ENCODE peak calls at places on chromosomes 13 and 19, in nine cellular contexts. U is AG09309; D is stimulated activated CD4-positive, alpha-beta T cell treated with anti-CD3 and anti-CD28 coated beads, Interleukin-2, amount 100 ng/mL, for 48 hours; I is AG08396; R is T-helper 1 cell; Y is neural progenitor cell; B is T-helper 22 cell; K is G401; O is amygdala. T is an unnamed sample.

GRCh38 chr13:73879346-73880020 is 254.7 kb downstream of the KLF12 start:
- DNase-seq in U (no peak), D (no peak), I (no peak), R (no peak), Y (no peak), B (no peak), K (peak; percentile 11), O (no peak), T (no peak)

GRCh38 chr13:112143753-112144615 is 77.0 kb downstream of the SOX1 start:
- DNase-seq in U (no peak), D (no peak), I (no peak), R (no peak), Y (no peak), B (no peak), K (no peak), O (no peak), T (no peak)

GRCh38 chr19:1026189-1027019 is at the start of gene CNN2:
- DNase-seq in U (no peak), D (peak; percentile 65), I (peak; percentile 90), R (peak; percentile 48), Y (peak; percentile 94), B (peak; percentile 56), K (peak; percentile 33), O (no peak), T (peak; percentile 45)

GRCh38 chr13:42758515-42758914 is 22.9 kb upstream of the FAM216B start:
- DNase-seq in U (no peak), D (no peak), I (no peak), R (no peak), Y (no peak), B (no peak), K (no peak), O (no peak), T (no peak)

GRCh38 chr13:26255717-26256277 is 1.9 kb downstream of the CDK8 start:
- DNase-seq in U (no peak), D (no peak), I (no peak), R (no peak), Y (no peak), B (no peak), K (peak; percentile 47), O (no peak), T (no peak)

GRCh38 chr13:21227917-21228316 is 51.5 kb downstream of the MRPL57 start:
- DNase-seq in U (no peak), D (no peak), I (no peak), R (no peak), Y (no peak), B (no peak), K (no peak), O (no peak), T (no peak)

GRCh38 chr13:24511019-24511823 is 1.4 kb downstream of the PARP4 start:
- DNase-seq in U (peak; percentile 61), D (peak; percentile 61), I (peak; percentile 72), R (no peak), Y (peak; percentile 11), B (no peak), K (no peak), O (no peak), T (peak; percentile 17)

GRCh38 chr19:17325881-17326594 is 8.6 kb downstream of the ANO8 start:
- DNase-seq in U (no peak), D (no peak), I (peak; percentile 74), R (no peak), Y (no peak), B (no peak), K (peak; percentile 37), O (peak; percentile 80), T (no peak)

GRCh38 chr13:87674143-87674772 is 3.1 kb downstream of the SLITRK5 start:
- DNase-seq in U (no peak), D (no peak), I (no peak), R (no peak), Y (peak; percentile 57), B (no peak), K (peak; percentile 56), O (no peak), T (no peak)

GRCh38 chr13:66266348-66266747 is 963.8 kb downstream of the PCDH9 start:
- DNase-seq in U (no peak), D (no peak), I (no peak), R (no peak), Y (no peak), B (no peak), K (no peak), O (no peak), T (no peak)

GRCh38 chr13:22130254-22130653 is 459.4 kb downstream of the FGF9 start:
- DNase-seq in U (no peak), D (no peak), I (no peak), R (no peak), Y (no peak), B (no peak), K (no peak), O (no peak), T (no peak)

GRCh38 chr13:24654741-24655140 is 25.5 kb upstream of the ATP12A start:
- DNase-seq in U (peak; percentile 24), D (no peak), I (peak; percentile 46), R (no peak), Y (no peak), B (no peak), K (no peak), O (no peak), T (no peak)

GRCh38 chr13:76397413-76397812 is 488.8 kb downstream of the KCTD12 start:
- DNase-seq in U (no peak), D (no peak), I (no peak), R (no peak), Y (no peak), B (no peak), K (no peak), O (no peak), T (no peak)

GRCh38 chr19:42078538-42079275 is 2.7 kb downstream of the ZNF574 start:
- DNase-seq in U (no peak), D (no peak), I (no peak), R (no peak), Y (no peak), B (no peak), K (no peak), O (no peak), T (no peak)

GRCh38 chr19:21569497-21569870 is 64.1 kb downstream of the ZNF429 start:
- DNase-seq in U (no peak), D (no peak), I (no peak), R (no peak), Y (no peak), B (peak; percentile 38), K (peak; percentile 84), O (no peak), T (peak; percentile 40)

GRCh38 chr13:94239135-94239534 is 240.3 kb downstream of the DCT start:
- DNase-seq in U (peak; percentile 10), D (no peak), I (peak; percentile 35), R (no peak), Y (no peak), B (no peak), K (no peak), O (no peak), T (no peak)

GRCh38 chr19:8611890-8612806 is 1.6 kb upstream of the ADAMTS10 start:
- DNase-seq in U (peak; percentile 56), D (no peak), I (peak; percentile 64), R (no peak), Y (no peak), B (no peak), K (no peak), O (no peak), T (no peak)

GRCh38 chr19:18044825-18045304 is 36.9 kb downstream of the ARRDC2 start:
- DNase-seq in U (peak; percentile 38), D (peak; percentile 83), I (peak; percentile 69), R (peak; percentile 58), Y (peak; percentile 28), B (peak; percentile 57), K (no peak), O (peak; percentile 48), T (peak; percentile 69)

GRCh38 chr13:51534075-51534817 is 50.0 kb upstream of the WDFY2 start:
- DNase-seq in U (no peak), D (no peak), I (no peak), R (no peak), Y (no peak), B (no peak), K (no peak), O (peak; percentile 15), T (peak; percentile 18)

GRCh38 chr19:46861691-46862503 is 1.1 kb downstream of the ARHGAP35 start:
- DNase-seq in U (no peak), D (no peak), I (no peak), R (no peak), Y (peak; percentile 54), B (no peak), K (peak; percentile 41), O (no peak), T (no peak)

GRCh38 chr19:3098515-3099346 is 4.6 kb downstream of the GNA11 start:
- DNase-seq in U (no peak), D (no peak), I (peak; percentile 73), R (no peak), Y (no peak), B (no peak), K (peak; percentile 33), O (no peak), T (no peak)

GRCh38 chr19:39679791-39680168 is 24.1 kb downstream of the LGALS16 start:
- DNase-seq in U (no peak), D (no peak), I (no peak), R (no peak), Y (no peak), B (no peak), K (no peak), O (no peak), T (no peak)

GRCh38 chr13:55893541-55893940 is 1247.2 kb upstream of the PRR20A start:
- DNase-seq in U (no peak), D (no peak), I (no peak), R (no peak), Y (no peak), B (no peak), K (no peak), O (no peak), T (no peak)

GRCh38 chr13:102392810-102393209 is 9.0 kb downstream of the FGF14 start:
- DNase-seq in U (no peak), D (no peak), I (no peak), R (no peak), Y (no peak), B (no peak), K (no peak), O (no peak), T (no peak)

GRCh38 chr19:1042689-1043511 is 3.0 kb downstream of the ABCA7 start:
- DNase-seq in U (no peak), D (no peak), I (peak; percentile 66), R (no peak), Y (no peak), B (no peak), K (peak; percentile 19), O (no peak), T (no peak)

GRCh38 chr19:56291857-56292256 is 19.3 kb downstream of the EDDM13 start:
- DNase-seq in U (no peak), D (no peak), I (no peak), R (no peak), Y (no peak), B (no peak), K (no peak), O (no peak), T (no peak)

GRCh38 chr13:74550039-74550438 is 415.8 kb upstream of the KLF12 start:
- DNase-seq in U (no peak), D (no peak), I (no peak), R (no peak), Y (no peak), B (no peak), K (no peak), O (no peak), T (no peak)

GRCh38 chr19:37997911-37998344 is 90.9 kb downstream of the SIPA1L3 start:
- DNase-seq in U (peak; percentile 98), D (peak; percentile 6), I (peak; percentile 55), R (no peak), Y (no peak), B (no peak), K (no peak), O (no peak), T (no peak)

T was measured in effector memory CD4-positive, alpha-beta T cell.